ENCODE peak calls at places on chromosomes 11 and 22, in nine cellular contexts. U, E, K, T, M, V, R, Y and A are unnamed samples.

GRCh38 chr11:111939836-111940604 is 2.9 kb downstream of the DIXDC1 start:
- DNase-seq in R (no peak), V (no peak), E (no peak), U (no peak), T (peak), M (no peak), Y (no peak), K (no peak), A (no peak)

GRCh38 chr11:2265396-2265795 is 5.0 kb downstream of the ASCL2 start:
- DNase-seq in U (no peak), E (no peak), R (no peak), T (no peak), V (peak), M (no peak), K (no peak), Y (no peak), A (no peak)

GRCh38 chr22:44351685-44352377 is 39.1 kb upstream of the SHISAL1 start:
- DNase-seq in U (no peak), R (no peak), M (peak), E (no peak), V (no peak), T (peak), Y (peak), K (peak), A (peak)

GRCh38 chr11:130003717-130004001 is 1.0 kb upstream of the PRDM10 start:
- DNase-seq in R (no peak), U (no peak), E (no peak), K (no peak), Y (no peak), V (no peak), M (no peak), T (no peak), A (peak)

GRCh38 chr11:61270354-61271070 is 24.6 kb downstream of the VWCE start:
- DNase-seq in E (no peak), T (no peak), K (no peak), V (no peak), U (no peak), M (no peak), Y (no peak), R (no peak), A (no peak)

GRCh38 chr11:74437441-74437840 is 29.9 kb downstream of the KCNE3 start:
- DNase-seq in U (no peak), M (no peak), V (no peak), R (no peak), K (no peak), T (no peak), E (no peak), Y (no peak), A (no peak)

GRCh38 chr11:63870351-63871197 is 31.7 kb downstream of the MARK2 start:
- DNase-seq in M (no peak), R (no peak), T (no peak), V (no peak), E (no peak), K (no peak), U (no peak), Y (no peak), A (no peak)

GRCh38 chr11:12380565-12381325 is 3.4 kb downstream of the PARVA start:
- DNase-seq in M (no peak), K (no peak), R (no peak), U (no peak), Y (no peak), V (no peak), E (no peak), T (no peak), A (no peak)

GRCh38 chr11:83691387-83692088 is 405.4 kb upstream of the CCDC90B start:
- DNase-seq in M (no peak), K (peak), V (peak), T (no peak), E (no peak), R (no peak), U (no peak), Y (no peak), A (no peak)

GRCh38 chr11:84437129-84438123 is 1151.3 kb upstream of the CCDC90B start:
- DNase-seq in Y (no peak), V (peak), M (peak), E (peak), K (peak), R (no peak), T (no peak), U (no peak), A (peak)

GRCh38 chr11:111010391-111011354 is 234.9 kb upstream of the POU2AF2 start:
- DNase-seq in R (no peak), T (no peak), V (no peak), K (no peak), Y (no peak), E (no peak), U (no peak), M (no peak), A (no peak)

GRCh38 chr11:101586965-101587364 is 3.2 kb upstream of the TRPC6 start:
- DNase-seq in R (no peak), K (no peak), V (no peak), U (no peak), T (no peak), E (no peak), M (no peak), Y (no peak), A (no peak)

GRCh38 chr22:41001722-41002122 is 50.5 kb downstream of the RBX1 start:
- DNase-seq in Y (no peak), T (no peak), K (no peak), V (no peak), R (no peak), U (no peak), M (no peak), E (peak), A (no peak)

GRCh38 chr22:47057916-47058585 is 295.6 kb downstream of the TBC1D22A start:
- DNase-seq in R (no peak), V (no peak), Y (peak), E (no peak), K (no peak), M (no peak), T (no peak), U (peak), A (no peak)

GRCh38 chr22:36238348-36239149 is 778 bp downstream of the APOL2 start:
- DNase-seq in T (peak), M (no peak), Y (no peak), U (peak), R (no peak), V (no peak), K (peak), E (no peak), A (peak)

GRCh38 chr11:88250566-88251080 is 75.4 kb upstream of the RAB38 start:
- DNase-seq in R (no peak), V (no peak), K (no peak), E (no peak), T (no peak), U (no peak), M (no peak), Y (no peak), A (no peak)

GRCh38 chr11:119788096-119788883 is 59.3 kb upstream of the NECTIN1 start:
- DNase-seq in K (no peak), T (peak), M (no peak), R (no peak), E (no peak), Y (no peak), U (peak), V (no peak), A (no peak)

GRCh38 chr11:76206327-76207081 is at the start of gene WNT11:
- DNase-seq in U (peak), E (no peak), V (peak), M (peak), R (no peak), T (peak), Y (no peak), K (peak), A (peak)

GRCh38 chr11:119460582-119460981 is 37.6 kb upstream of the THY1 start:
- DNase-seq in U (no peak), K (no peak), T (no peak), E (no peak), V (no peak), M (no peak), R (no peak), Y (no peak), A (no peak)

GRCh38 chr11:57647960-57648776 is 1.5 kb downstream of the YPEL4 start:
- DNase-seq in Y (no peak), V (no peak), T (peak), U (no peak), M (peak), E (no peak), R (no peak), K (no peak), A (no peak)

GRCh38 chr11:18379201-18379600 is 15.2 kb upstream of the LDHA start:
- DNase-seq in M (no peak), K (no peak), E (no peak), V (no peak), Y (no peak), U (no peak), R (no peak), T (no peak), A (no peak)

GRCh38 chr11:114147389-114148382 is 88.2 kb downstream of the ZBTB16 start:
- DNase-seq in E (no peak), R (no peak), M (no peak), Y (peak), T (no peak), K (no peak), U (no peak), V (peak), A (no peak)

DNA sequence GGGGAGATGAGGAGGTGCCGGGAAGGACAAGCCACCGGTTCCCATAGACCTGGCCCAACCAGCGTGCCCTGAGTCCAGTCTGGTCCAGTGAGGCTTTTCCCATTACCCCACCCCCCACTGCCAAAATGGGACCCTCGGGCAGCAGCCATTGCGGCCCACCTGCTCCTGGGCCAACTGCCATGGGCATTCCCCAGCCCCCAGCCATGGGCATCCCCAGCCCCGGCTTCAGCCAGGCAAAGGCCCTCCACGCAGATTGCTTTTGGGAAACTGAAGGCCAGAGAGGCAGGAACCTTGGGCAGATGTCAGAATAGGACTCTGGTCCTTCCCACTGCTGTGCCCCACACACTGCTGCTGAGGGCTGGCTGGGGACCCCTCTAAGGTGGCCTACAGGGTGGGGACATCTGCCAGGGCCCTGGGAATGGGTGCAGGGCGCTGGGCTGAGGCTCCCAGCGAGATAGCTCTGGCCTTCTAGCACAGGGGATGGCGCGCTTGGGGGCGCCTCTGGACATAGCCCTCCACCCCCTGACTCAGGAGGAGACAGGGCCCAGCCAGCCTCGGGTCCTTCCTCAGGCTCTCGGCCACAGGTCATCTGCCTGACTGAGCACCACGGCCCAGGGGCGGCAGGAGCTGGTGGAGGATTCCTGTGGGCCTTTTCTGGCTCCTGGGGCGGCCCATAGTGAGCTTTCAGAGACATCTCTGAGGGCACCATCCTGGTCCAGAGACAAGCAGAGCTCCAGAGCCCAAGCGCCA is 4.9 kb downstream of the PIM3 start:
- DNase-seq in Y (peak), R (no peak), U (peak), K (no peak), T (peak), V (peak), E (no peak), M (no peak), A (peak)
- TF ChIP-seq POLR2AphosphoS5 in Y (no peak), R (no peak), U (peak), K (no peak), T (no peak), V (no peak), E (no peak), M (no peak), A (no peak)

GRCh38 chr11:128719556-128719824 is 25.6 kb downstream of the FLI1 start:
- DNase-seq in T (no peak), U (no peak), K (no peak), V (no peak), R (no peak), M (no peak), Y (no peak), E (no peak), A (no peak)

GRCh38 chr11:128717581-128717980 is 23.7 kb downstream of the FLI1 start:
- DNase-seq in R (no peak), U (no peak), T (no peak), K (no peak), M (no peak), E (no peak), V (no peak), Y (no peak), A (no peak)

GRCh38 chr11:128716661-128717210 is 22.9 kb downstream of the FLI1 start:
- DNase-seq in R (no peak), E (no peak), U (peak), Y (no peak), T (no peak), M (peak), V (no peak), K (no peak), A (peak)

GRCh38 chr11:128718064-128718463 is 24.2 kb downstream of the FLI1 start:
- DNase-seq in M (peak), U (no peak), V (no peak), R (no peak), K (no peak), T (no peak), E (no peak), Y (no peak), A (no peak)

GRCh38 chr11:128720522-128720985 is 26.7 kb downstream of the FLI1 start:
- DNase-seq in Y (no peak), K (no peak), M (peak), U (peak), T (no peak), R (no peak), E (no peak), V (peak), A (peak)
- H3K27ac ChIP-seq in Y (peak), K (no peak), M (no peak), U (peak), T (no peak), R (no peak), E (no peak), V (peak), A (peak)

GRCh38 chr11:3369366-3369765 is 9.6 kb downstream of the ZNF195 start:
- DNase-seq in V (no peak), M (no peak), Y (no peak), U (no peak), T (no peak), E (no peak), R (no peak), K (no peak), A (no peak)
- TF ChIP-seq POLR2AphosphoS5 in V (no peak), M (no peak), Y (no peak), U (no peak), T (no peak), E (no peak), R (no peak), K (no peak), A (no peak)

DNA sequence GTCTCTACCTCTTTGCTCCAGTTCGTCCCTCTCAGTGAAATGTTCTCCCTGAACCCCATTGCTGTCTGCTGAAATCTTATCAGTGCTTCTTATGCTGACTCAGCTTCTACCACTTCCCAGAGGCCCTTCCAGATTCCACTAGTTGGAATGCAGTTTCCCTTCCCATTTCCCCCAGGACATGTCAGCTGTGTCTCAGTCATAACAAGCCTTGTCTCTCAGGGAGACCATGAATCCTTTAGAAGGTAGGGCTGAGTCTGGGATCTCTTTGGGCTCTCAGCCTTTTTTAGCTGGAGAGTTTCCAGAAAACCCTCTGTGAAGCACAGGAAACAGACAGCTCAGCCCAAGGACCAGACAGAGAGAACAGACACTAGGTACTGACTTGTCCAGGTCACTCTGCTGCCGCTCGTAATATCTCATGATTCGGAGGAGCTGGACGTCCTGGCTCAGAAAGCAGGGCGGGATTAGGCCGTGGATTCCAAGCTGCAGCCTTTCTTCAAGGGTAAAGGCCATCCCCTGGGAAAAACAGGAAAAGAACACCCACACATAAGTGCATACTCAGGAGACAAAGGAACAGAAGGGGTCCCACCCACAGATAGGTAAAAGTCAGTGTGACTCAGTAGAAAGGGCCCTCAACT is 113.0 kb downstream of the ME3 start:
- DNase-seq in V (no peak), E (no peak), M (no peak), U (no peak), R (no peak), Y (peak), K (no peak), T (no peak), A (no peak)
- H3K27ac ChIP-seq in V (peak), E (no peak), M (no peak), U (no peak), R (no peak), Y (peak), K (peak), T (no peak), A (peak)

GRCh38 chr11:102617491-102618026 is 7.6 kb downstream of the MMP20 start:
- DNase-seq in E (no peak), V (no peak), M (no peak), R (no peak), Y (no peak), U (no peak), K (no peak), T (no peak), A (no peak)
- TF ChIP-seq POLR2AphosphoS5 in E (no peak), V (no peak), M (no peak), R (no peak), Y (no peak), U (no peak), K (no peak), T (no peak), A (no peak)

GRCh38 chr22:30247561-30247960 is 1.0 kb upstream of the LIF start:
- DNase-seq in V (no peak), M (no peak), U (no peak), R (no peak), K (no peak), Y (no peak), T (no peak), E (no peak), A (no peak)

GRCh38 chr22:30245985-30246901 is at the start of gene LIF:
- DNase-seq in T (peak), E (no peak), R (no peak), K (no peak), U (peak), V (no peak), Y (no peak), M (peak), A (peak)

GRCh38 chr22:30243671-30244465 is 2.7 kb downstream of the LIF start:
- DNase-seq in K (no peak), M (no peak), U (no peak), V (no peak), E (no peak), Y (no peak), R (no peak), T (no peak), A (no peak)

GRCh38 chr22:30246962-30247376 is 410 bp upstream of the LIF start:
- DNase-seq in M (no peak), V (no peak), Y (no peak), T (peak), E (no peak), R (no peak), K (no peak), U (no peak), A (peak)

DNA sequence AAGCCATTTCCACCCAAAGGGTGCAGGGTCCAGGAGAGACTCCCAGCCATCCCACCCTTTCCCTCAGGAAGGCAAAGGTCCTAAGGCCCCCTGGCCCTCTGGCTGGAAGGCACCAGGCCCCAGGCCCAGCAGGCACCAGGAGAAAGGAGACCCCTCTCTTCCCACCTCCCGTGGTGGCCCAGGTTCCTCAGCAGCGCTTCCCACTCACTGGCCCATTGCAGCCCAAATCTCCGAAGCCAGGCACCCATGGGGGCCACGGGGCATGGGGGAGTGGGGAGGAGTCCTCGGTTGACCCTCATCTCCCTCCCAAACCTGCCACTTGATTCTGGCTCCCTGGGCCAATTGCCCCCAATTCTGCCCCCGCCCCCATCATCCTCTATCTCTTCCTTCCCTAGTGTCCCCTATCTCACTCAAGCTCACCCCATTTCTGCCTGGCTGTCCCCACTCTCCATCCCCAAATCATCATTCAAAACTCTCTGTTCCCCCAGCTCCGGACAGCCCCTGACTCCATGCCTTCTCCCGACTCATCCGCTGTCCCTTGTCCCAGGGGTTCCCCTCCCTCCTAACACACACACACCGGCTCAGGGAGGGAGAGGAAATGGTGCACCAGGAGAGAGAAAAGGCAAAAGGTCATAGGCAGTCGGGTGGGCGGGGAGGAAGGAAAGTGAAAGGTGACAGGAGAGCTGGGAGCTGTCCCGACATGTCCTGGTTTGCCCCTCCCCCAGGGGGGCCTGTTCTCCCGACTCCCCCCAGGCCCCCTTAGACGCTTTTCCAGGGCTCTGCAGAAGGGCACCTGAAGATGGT is 1.2 kb downstream of the LIF start:
- DNase-seq in E (peak), V (no peak), Y (no peak), T (no peak), U (no peak), M (peak), R (no peak), K (no peak), A (peak)
- H3K27ac ChIP-seq in E (peak), V (peak), Y (no peak), T (no peak), U (no peak), M (no peak), R (peak), K (no peak), A (peak)

DNA sequence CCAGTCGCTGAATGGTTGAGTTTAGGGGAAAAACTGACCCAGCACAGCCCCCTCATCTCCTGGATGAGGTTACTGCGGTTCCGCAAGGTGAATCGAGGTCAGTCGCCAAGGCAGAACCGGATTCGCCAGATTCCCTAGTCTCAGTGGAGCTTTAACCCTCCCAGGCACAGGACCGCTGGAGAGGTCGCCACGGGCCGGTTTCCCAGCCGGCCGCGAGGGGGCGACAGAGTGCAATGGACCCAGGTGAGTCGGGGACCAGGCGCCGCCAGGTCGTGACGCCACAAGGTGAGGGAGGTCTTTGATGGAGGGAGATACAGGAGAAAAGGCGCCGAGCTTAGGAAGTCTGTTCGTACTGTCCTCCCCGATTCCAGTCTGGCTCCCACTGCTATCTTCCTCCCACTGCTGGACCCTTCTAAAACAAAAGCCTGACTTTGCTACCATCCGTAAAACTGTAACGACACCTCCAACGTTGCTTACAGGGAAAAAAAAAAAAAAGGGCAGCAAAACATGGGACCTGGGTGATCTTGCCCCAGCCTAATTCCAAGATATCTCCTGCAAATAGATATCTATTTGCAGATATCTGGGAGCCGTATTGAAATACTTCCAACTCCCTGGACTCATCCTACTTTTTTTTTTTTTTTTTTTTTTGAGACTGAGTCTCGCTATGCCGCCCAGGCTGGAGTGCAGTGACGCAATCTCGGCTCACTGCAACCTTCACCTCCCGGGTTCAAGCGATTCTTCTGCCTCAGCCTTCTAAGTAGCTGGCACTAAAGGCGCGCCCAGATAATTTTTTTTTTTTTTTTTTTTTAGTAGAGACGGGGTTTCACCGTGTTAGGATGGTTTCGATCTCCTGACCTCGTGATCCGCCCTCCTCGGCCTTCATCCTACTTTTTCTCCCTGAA is 1.4 kb upstream of the GGA1 start:
- DNase-seq in V (peak), K (peak), Y (peak), T (peak), R (peak), M (peak), U (peak), E (peak), A (peak)
- TF ChIP-seq POLR2AphosphoS5 in V (peak), K (peak), Y (no peak), T (no peak), R (peak), M (peak), U (peak), E (no peak), A (peak)